ENCODE peak calls at places on chromosome 3, in four cellular contexts. One of them, this sample, is unnamed.
A peak's percentile ranks its signal among the peaks of the same experiment; 100 is the strongest.

GRCh38 chr3:186760883-186761447 is 22.4 kb upstream of the EIF4A2 start:
- DNase-seq in K562: no peak
- DNase-seq in SK-N-SH: no peak
- DNase-seq in H1: no peak
- DNase-seq in this sample: no peak

GRCh38 chr3:9172851-9173320 is 76.6 kb downstream of the SRGAP3 start:
- DNase-seq in K562: no peak
- DNase-seq in SK-N-SH: peak; percentile 68
- DNase-seq in H1: no peak
- DNase-seq in this sample: no peak

GRCh38 chr3:82055792-82056191 is 294.3 kb upstream of the GBE1 start:
- DNase-seq in K562: no peak
- DNase-seq in SK-N-SH: no peak
- DNase-seq in H1: no peak
- DNase-seq in this sample: no peak

GRCh38 chr3:25455316-25456232 is 27.5 kb downstream of the RARB start:
- DNase-seq in K562: no peak
- DNase-seq in SK-N-SH: peak; percentile 46
- DNase-seq in H1: no peak
- DNase-seq in this sample: no peak

GRCh38 chr3:52277071-52277964 is 1.1 kb downstream of the WDR82 start:
- DNase-seq in K562: peak; percentile 48
- DNase-seq in SK-N-SH: peak; percentile 77
- DNase-seq in H1: no peak
- DNase-seq in this sample: no peak

GRCh38 chr3:159881828-159882309 is 106.8 kb upstream of the IL12A start:
- DNase-seq in K562: no peak
- DNase-seq in SK-N-SH: no peak
- DNase-seq in H1: no peak
- DNase-seq in this sample: no peak

GRCh38 chr3:114435733-114436132 is 141.9 kb downstream of the TIGIT start:
- DNase-seq in K562: no peak
- DNase-seq in SK-N-SH: no peak
- DNase-seq in H1: no peak
- DNase-seq in this sample: no peak

GRCh38 chr3:5160926-5161858 is 26.3 kb upstream of the EDEM1 start:
- DNase-seq in K562: no peak
- DNase-seq in SK-N-SH: peak; percentile 8
- DNase-seq in H1: no peak
- DNase-seq in this sample: no peak

GRCh38 chr3:34305266-34305665 is 506.8 kb downstream of the PDCD6IP start:
- DNase-seq in K562: no peak
- DNase-seq in SK-N-SH: no peak
- DNase-seq in H1: no peak
- DNase-seq in this sample: no peak

GRCh38 chr3:156252656-156253055 is 132.3 kb downstream of the KCNAB1 start:
- DNase-seq in K562: no peak
- DNase-seq in SK-N-SH: no peak
- DNase-seq in H1: no peak
- DNase-seq in this sample: no peak

GRCh38 chr3:183161552-183162345 is 785 bp downstream of the LAMP3 start:
- DNase-seq in K562: no peak
- DNase-seq in SK-N-SH: no peak
- DNase-seq in H1: no peak
- DNase-seq in this sample: peak; percentile 42

GRCh38 chr3:24139463-24140412 is 194.7 kb downstream of the NR1D2 start:
- DNase-seq in K562: no peak
- DNase-seq in SK-N-SH: no peak
- DNase-seq in H1: no peak
- DNase-seq in this sample: no peak

GRCh38 chr3:72744330-72744729 is 103.9 kb downstream of the SHQ1 start:
- DNase-seq in K562: peak; percentile 62
- DNase-seq in SK-N-SH: no peak
- DNase-seq in H1: no peak
- DNase-seq in this sample: no peak

GRCh38 chr3:4309476-4310121 is 6.4 kb downstream of the SETMAR start:
- DNase-seq in K562: no peak
- DNase-seq in SK-N-SH: no peak
- DNase-seq in H1: no peak
- DNase-seq in this sample: no peak

GRCh38 chr3:99647081-99647480 is 8.7 kb downstream of the COL8A1 start:
- DNase-seq in K562: no peak
- DNase-seq in SK-N-SH: no peak
- DNase-seq in H1: no peak
- DNase-seq in this sample: no peak

DNA sequence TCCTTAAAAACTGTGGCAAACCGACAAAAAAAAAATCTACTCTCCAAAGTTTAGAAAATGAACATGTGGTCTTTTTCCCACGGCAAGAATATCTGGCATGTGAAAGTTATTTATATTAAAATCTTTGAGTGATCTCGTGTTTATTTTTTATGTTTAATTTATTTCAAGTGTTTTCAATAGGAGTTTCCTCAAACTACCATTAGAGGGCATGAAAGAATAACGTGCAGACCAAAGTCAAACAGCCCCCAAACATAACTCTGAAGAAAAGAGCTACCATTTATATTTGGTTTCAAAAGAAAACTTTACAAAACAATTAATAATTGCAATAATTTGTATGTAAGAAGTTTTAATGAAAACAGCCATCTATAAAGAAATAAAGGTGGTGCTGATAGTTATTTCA is 286.3 kb downstream of the ZIC4 start:
- DNase-seq in K562: no peak
- DNase-seq in SK-N-SH: peak; percentile 2
- DNase-seq in H1: no peak
- DNase-seq in this sample: no peak
- TF ChIP-seq TAF1 in K562: no peak
- TF ChIP-seq TAF1 in SK-N-SH: no peak
- TF ChIP-seq TAF1 in H1: no peak
- TF ChIP-seq TAF1 in this sample: no peak

GRCh38 chr3:46358466-46358865 is 4.6 kb downstream of the CCR2 start:
- DNase-seq in K562: no peak
- DNase-seq in SK-N-SH: no peak
- DNase-seq in H1: no peak
- DNase-seq in this sample: no peak

GRCh38 chr3:46359748-46360509 is 6.0 kb downstream of the CCR2 start:
- DNase-seq in K562: no peak
- DNase-seq in SK-N-SH: no peak
- DNase-seq in H1: no peak
- DNase-seq in this sample: no peak

GRCh38 chr3:46365737-46366524 is 4.8 kb upstream of the CCR5 start:
- DNase-seq in K562: no peak
- DNase-seq in SK-N-SH: no peak
- DNase-seq in H1: no peak
- DNase-seq in this sample: no peak

GRCh38 chr3:46360904-46361303 is 7.0 kb downstream of the CCR2 start:
- DNase-seq in K562: no peak
- DNase-seq in SK-N-SH: no peak
- DNase-seq in H1: no peak
- DNase-seq in this sample: no peak

DNA sequence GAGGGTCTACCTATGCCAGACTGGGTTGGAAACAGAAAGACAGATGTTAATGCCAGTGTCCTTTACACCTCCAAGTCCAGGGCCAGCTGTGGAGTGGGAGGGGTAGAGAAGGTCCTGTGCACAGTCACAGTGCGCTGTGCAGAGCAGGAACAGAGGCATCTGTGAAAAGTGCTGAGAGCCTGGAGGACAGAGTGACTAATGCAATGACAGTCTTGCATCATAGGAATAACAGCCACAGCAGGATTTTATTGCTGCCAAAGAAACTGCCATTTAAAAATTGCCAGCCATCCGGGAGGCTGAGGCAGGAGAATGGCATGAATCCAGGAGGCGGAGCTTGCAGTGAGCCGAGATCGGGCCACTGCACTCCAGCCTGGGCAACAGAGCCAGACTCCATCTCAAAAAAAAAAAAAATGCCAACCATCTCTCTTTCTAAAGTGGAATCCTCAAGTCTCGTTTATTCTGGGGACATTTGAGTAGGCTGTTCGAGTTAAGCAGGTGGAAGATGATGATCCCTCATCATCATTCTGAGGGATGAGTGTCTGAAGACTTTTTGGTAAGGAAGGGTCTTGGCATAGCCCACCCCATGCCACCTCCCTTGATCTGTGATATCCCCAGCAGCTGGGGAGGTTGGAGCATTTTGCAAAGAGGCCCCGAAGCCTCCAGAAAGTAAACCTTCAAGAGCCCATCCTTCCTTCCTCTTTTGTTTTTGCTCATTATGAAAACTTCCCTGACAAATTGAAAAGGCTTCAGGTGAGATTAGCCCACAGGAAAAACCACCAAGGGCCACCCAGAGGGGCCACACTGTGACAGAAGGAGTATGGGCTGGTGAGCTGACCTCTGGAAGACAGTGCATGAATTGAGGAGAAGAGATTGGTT is 7.7 kb downstream of the CCR2 start:
- DNase-seq in K562: no peak
- DNase-seq in SK-N-SH: no peak
- DNase-seq in H1: no peak
- DNase-seq in this sample: no peak
- TF ChIP-seq TAF1 in K562: no peak
- TF ChIP-seq TAF1 in SK-N-SH: no peak
- TF ChIP-seq TAF1 in H1: no peak
- TF ChIP-seq TAF1 in this sample: no peak

DNA sequence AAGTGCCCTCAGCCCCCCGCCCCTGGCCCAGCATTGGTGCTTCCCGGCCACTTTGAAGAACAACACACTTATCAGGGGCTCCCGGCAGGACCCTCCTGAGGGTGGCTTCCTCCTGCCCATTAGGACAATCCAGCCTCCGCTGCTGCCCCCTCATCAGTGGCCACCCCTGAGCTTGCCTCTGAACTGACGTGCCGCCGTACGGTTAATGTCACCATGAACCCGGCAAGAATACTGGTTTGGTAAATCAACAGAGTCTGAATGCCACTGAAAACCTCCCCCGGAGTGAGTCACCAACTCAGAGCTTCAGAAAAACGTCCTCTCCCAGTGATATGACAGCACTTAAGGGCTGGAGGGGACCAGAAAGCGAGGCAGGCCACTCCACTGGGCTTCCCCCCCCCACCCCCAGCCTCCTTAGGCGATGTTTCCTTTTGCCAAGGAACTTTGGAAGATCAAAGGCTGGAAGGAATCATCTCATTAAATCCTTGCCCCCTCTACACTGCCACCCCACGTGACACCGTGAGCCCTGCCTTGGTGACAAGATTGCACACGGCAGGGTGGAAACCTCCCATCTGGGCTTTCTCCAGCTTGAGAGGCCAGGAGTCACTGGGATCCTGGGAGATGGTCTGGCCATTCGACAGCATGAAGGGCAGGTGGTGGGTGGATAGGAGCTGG is 142.1 kb downstream of the NUP210 start:
- DNase-seq in K562: peak; percentile 74
- DNase-seq in SK-N-SH: no peak
- DNase-seq in H1: no peak
- DNase-seq in this sample: no peak
- TF ChIP-seq TAF1 in K562: no peak
- TF ChIP-seq TAF1 in SK-N-SH: no peak
- TF ChIP-seq TAF1 in H1: no peak
- TF ChIP-seq TAF1 in this sample: no peak

DNA sequence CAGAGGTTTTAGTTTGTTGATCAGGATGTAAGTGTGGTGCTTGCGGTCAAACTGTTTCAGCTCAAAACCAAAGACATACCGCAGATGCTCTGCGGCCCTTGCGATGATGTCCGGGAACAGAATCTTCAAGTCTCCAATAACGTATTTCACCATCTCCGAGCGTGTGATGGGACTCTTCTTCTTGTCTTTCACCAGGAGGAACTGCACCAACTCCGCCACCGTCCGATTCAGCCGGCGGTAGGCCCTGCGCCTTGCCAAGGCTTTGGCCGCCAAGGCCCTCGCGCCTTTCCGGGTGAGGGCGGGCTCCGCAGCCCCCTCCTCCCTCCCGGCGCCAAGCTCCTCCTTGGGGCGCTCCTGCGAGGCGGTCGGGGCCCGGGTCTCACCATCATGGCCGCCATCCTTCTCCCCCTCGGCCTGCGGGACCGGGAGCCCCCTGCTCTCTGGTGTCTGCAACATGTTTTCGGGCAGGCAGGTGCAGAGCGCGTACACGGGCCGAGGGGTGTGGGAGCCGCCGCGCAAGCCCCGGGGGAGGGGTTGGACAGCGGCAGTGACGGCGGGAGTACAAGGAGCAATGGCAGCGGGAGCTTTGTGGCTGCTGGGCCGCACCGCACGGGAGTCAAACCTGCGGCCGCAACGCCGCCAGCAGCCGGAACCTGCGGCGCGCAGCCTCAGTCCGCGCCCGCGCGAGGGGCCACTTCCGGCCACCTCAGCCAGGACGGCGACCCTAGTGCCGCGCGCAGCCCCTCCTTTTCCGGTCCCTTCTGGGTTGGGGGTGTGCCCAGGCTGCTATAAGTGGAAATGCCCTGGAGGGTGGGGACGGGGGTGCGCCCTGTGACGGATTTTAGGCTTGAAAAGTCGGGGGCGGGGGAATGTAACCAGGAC is at the start of gene MAGEF1:
- DNase-seq in K562: peak; percentile 92
- DNase-seq in SK-N-SH: peak; percentile 95
- DNase-seq in H1: peak; percentile 67
- DNase-seq in this sample: peak; percentile 75
- TF ChIP-seq TAF1 in K562: peak; percentile 87
- TF ChIP-seq TAF1 in SK-N-SH: peak; percentile 75
- TF ChIP-seq TAF1 in H1: peak; percentile 93
- TF ChIP-seq TAF1 in this sample: peak; percentile 68

GRCh38 chr3:188242426-188243123 is 88.6 kb downstream of the LPP start:
- DNase-seq in K562: no peak
- DNase-seq in SK-N-SH: no peak
- DNase-seq in H1: no peak
- DNase-seq in this sample: no peak
- TF ChIP-seq TAF1 in K562: no peak
- TF ChIP-seq TAF1 in SK-N-SH: no peak
- TF ChIP-seq TAF1 in H1: no peak
- TF ChIP-seq TAF1 in this sample: no peak